ENCODE peak calls at places on chromosomes 6 and 20, in four cellular contexts. F is adipocyte, I is mucosa of descending colon, U is left lung. O is an unnamed sample.
A peak's percentile ranks its signal among the peaks of the same experiment; 100 is the strongest.

GRCh38 chr6:146095481-146095880 is 66.6 kb downstream of the GRM1 start:
- DNase-seq in F (no peak), I (no peak), U (no peak), O (no peak)

GRCh38 chr6:129852257-129852858 is 8.8 kb downstream of the TMEM244 start:
- DNase-seq in F (no peak), I (no peak), U (no peak), O (no peak)

GRCh38 chr6:113805167-113805835 is 51.8 kb upstream of the MARCKS start:
- DNase-seq in F (no peak), I (no peak), U (no peak), O (no peak)

GRCh38 chr6:110549277-110549676 is 72.9 kb upstream of the SLC22A16 start:
- DNase-seq in F (no peak), I (no peak), U (no peak), O (no peak)

GRCh38 chr6:16157909-16158308 is 29.0 kb downstream of the MYLIP start:
- DNase-seq in F (no peak), I (no peak), U (no peak), O (no peak)

GRCh38 chr6:121830759-121831158 is 395.3 kb downstream of the GJA1 start:
- DNase-seq in F (peak; percentile 19), I (no peak), U (no peak), O (no peak)

GRCh38 chr20:38144608-38145093 is 20.4 kb downstream of the TGM2 start:
- DNase-seq in F (no peak), I (no peak), U (no peak), O (no peak)

GRCh38 chr20:35001596-35002362 is 46.1 kb downstream of the MYH7B start:
- DNase-seq in F (peak; percentile 15), I (peak; percentile 59), U (no peak), O (no peak)

GRCh38 chr20:51422912-51423667 is 119.4 kb downstream of the NFATC2 start:
- DNase-seq in F (no peak), I (no peak), U (no peak), O (no peak)

GRCh38 chr6:1522779-1523178 is 86.9 kb upstream of the FOXC1 start:
- DNase-seq in F (no peak), I (no peak), U (no peak), O (no peak)

GRCh38 chr6:1527098-1527497 is 82.6 kb upstream of the FOXC1 start:
- DNase-seq in F (peak; percentile 63), I (peak; percentile 37), U (peak; percentile 63), O (no peak)

GRCh38 chr6:1526689-1527088 is 83.0 kb upstream of the FOXC1 start:
- DNase-seq in F (no peak), I (no peak), U (no peak), O (no peak)

GRCh38 chr6:1525364-1526038 is 84.2 kb upstream of the FOXC1 start:
- DNase-seq in F (no peak), I (no peak), U (no peak), O (no peak)

DNA sequence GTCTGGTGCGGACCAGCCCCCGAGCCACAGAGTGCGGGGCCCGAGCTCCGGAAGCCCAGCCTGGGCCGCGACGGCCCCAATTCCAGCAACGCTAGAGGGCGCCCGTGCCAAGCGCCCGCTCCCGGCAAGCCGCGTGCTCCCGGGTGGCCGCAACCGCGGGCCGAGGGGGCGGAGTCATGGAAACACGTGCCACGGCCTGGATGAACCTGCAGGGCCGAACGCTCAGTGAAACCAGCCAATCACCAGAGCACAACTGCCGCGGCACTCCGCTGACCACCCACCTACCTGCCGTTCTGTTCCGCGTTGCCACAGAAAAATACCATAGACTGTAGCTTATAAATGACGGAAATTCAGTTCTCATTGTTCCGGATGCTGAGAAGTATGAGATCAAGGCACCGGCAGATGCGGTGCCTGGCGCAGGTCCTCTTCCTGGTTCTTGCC is 85.7 kb upstream of the FOXC1 start:
- DNase-seq in F (no peak), I (peak; percentile 74), U (peak; percentile 67), O (no peak)
- H3K4me1 ChIP-seq in F (peaks cover 25% of the 10 kb centered on the region), I (no peaks in the 10 kb centered on the region), U (peaks cover 7% of the 10 kb centered on the region), O (no peaks in the 10 kb centered on the region)

GRCh38 chr6:158868122-158868480 is 48.9 kb upstream of the EZR start:
- DNase-seq in F (no peak), I (no peak), U (no peak), O (no peak)
- H3K4me1 ChIP-seq in F (no peaks in the 10 kb centered on the region), I (peaks cover 9% of the 10 kb centered on the region), U (no peaks in the 10 kb centered on the region), O (peaks cover 19% of the 10 kb centered on the region)

GRCh38 chr6:13277231-13277630 is 51.1 kb downstream of the TBC1D7 start:
- DNase-seq in F (no peak), I (no peak), U (no peak), O (no peak)

GRCh38 chr6:13274707-13275434 is 53.5 kb downstream of the TBC1D7 start:
- DNase-seq in F (no peak), I (no peak), U (no peak), O (no peak)

GRCh38 chr6:13273931-13274706 is 54.2 kb downstream of the TBC1D7 start:
- DNase-seq in F (no peak), I (peak; percentile 31), U (peak; percentile 83), O (no peak)

GRCh38 chr6:13273202-13273930 is 55.0 kb downstream of the TBC1D7 start:
- DNase-seq in F (no peak), I (no peak), U (no peak), O (no peak)

GRCh38 chr6:13275435-13275989 is 52.8 kb downstream of the TBC1D7 start:
- DNase-seq in F (no peak), I (no peak), U (no peak), O (no peak)
- H3K4me1 ChIP-seq in F (peaks cover 10% of the 10 kb centered on the region), I (no peaks in the 10 kb centered on the region), U (no peaks in the 10 kb centered on the region), O (no peaks in the 10 kb centered on the region)

DNA sequence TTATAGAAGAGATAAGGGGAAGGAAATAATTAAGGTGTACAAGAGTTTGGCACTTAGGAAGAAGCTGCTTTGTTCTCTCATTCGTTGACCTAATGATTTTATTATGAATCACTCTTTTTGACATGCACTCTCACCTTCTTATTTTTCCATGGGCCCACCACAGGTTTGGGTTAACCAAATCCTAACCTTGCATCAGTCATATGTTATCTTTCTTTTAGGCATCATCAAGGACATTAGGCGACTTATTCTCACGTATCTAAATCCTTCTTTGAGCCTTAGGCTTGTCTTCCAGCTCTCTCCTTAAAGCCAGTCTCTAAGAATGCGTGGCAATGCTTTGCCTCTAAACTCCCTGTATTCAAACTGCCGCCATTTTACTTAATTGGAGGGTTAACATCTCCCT is 58.3 kb downstream of the TNFRSF21 start:
- DNase-seq in F (no peak), I (no peak), U (no peak), O (no peak)
- H3K4me1 ChIP-seq in F (peaks cover 18% of the 10 kb centered on the region), I (peaks cover 11% of the 10 kb centered on the region), U (peaks cover 5% of the 10 kb centered on the region), O (peaks cover 4% of the 10 kb centered on the region)

GRCh38 chr6:95530176-95530799 is 47.0 kb upstream of the MANEA start:
- DNase-seq in F (no peak), I (no peak), U (no peak), O (no peak)
- H3K4me1 ChIP-seq in F (peaks cover 42% of the 10 kb centered on the region), I (no peaks in the 10 kb centered on the region), U (no peaks in the 10 kb centered on the region), O (no peaks in the 10 kb centered on the region)

GRCh38 chr6:30267423-30267822 is 54.2 kb upstream of the TRIM26 start:
- DNase-seq in F (no peak), I (no peak), U (no peak), O (no peak)

DNA sequence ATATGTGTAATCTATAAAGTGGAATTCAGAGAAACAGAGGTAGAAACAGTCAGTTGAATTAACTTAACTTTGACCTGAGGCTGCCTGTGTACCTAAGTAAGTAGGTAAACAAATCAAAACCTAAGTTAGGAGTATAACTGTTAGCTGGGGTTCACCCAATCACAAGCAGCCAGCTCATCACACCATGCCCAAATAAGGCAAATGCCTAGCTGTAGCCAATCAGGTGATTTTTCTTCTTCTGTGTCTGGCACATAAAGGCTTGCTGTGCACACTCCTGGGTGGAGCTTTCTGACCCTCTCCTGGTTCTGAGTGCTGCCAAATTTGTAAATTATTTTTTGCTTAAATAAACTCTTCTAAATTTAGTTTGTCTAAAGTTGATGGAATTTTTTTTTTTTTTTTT is 54.7 kb upstream of the TRIM39 start:
- DNase-seq in F (no peak), I (no peak), U (no peak), O (peak; percentile 43)
- H3K4me1 ChIP-seq in F (no peaks in the 10 kb centered on the region), I (no peaks in the 10 kb centered on the region), U (no peaks in the 10 kb centered on the region), O (no peaks in the 10 kb centered on the region)

DNA sequence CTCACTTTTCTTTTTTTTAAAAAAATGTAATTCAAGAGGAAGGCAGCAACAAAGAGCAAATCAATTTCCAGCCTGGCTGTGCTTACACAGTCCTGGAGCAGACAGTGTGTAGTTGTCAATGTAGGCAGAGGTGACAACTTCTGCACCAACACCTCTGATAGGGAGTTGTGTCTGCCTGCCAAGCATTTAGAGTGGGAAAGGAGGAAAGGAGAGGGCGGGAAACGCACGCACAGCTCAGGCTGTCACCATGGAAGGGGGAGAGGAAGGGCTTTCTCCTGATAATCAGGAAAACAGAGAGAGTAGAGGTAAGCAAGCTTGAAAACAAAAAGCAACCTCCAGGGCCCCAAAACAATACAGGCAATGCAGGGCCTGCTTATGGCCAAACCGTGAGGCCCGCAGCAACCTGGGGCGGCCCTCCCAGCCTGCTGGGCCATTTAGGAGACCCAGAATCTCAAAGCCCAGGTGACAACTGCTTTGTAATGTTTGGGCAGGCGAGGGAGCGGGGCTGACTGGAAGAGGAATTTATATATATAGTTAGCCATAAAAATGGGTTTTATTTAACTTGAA is 41.5 kb upstream of the GFOD1 start:
- DNase-seq in F (no peak), I (no peak), U (no peak), O (no peak)
- H3K4me1 ChIP-seq in F (no peaks in the 10 kb centered on the region), I (peaks cover 43% of the 10 kb centered on the region), U (peaks cover 5% of the 10 kb centered on the region), O (no peaks in the 10 kb centered on the region)

GRCh38 chr6:108651287-108651686 is 90.6 kb downstream of the FOXO3 start:
- DNase-seq in F (no peak), I (no peak), U (no peak), O (no peak)
- H3K4me1 ChIP-seq in F (peaks cover 93% of the 10 kb centered on the region), I (peaks cover 22% of the 10 kb centered on the region), U (peaks cover 36% of the 10 kb centered on the region), O (peaks cover 6% of the 10 kb centered on the region)

GRCh38 chr6:139485185-139485584 is 110.7 kb upstream of the CITED2 start:
- DNase-seq in F (no peak), I (no peak), U (no peak), O (no peak)
- H3K4me1 ChIP-seq in F (peaks cover 5% of the 10 kb centered on the region), I (no peaks in the 10 kb centered on the region), U (no peaks in the 10 kb centered on the region), O (no peaks in the 10 kb centered on the region)